ENCODE peak calls at places on chromosomes 16 and 17, in nine cellular contexts. One of them, this sample, is unnamed.

GRCh38 chr17:82217530-82218204 is 5.0 kb upstream of the CCDC57 start:
- DNase-seq in left lung: peak
- DNase-seq in right lobe of liver: peak
- DNase-seq in PC-3: peak
- DNase-seq in AG04450: peak
- DNase-seq in AG09309: peak
- DNase-seq in mammary epithelial cell: peak
- DNase-seq in cardiac fibroblast: peak
- DNase-seq in colonic mucosa: no peak
- DNase-seq in this sample: peak

GRCh38 chr17:18217412-18218015 is 7.9 kb upstream of the LLGL1 start:
- DNase-seq in left lung: peak
- DNase-seq in right lobe of liver: peak
- DNase-seq in PC-3: peak
- DNase-seq in AG04450: no peak
- DNase-seq in AG09309: no peak
- DNase-seq in mammary epithelial cell: peak
- DNase-seq in cardiac fibroblast: peak
- DNase-seq in colonic mucosa: peak
- DNase-seq in this sample: peak

GRCh38 chr17:8204761-8205555 is 5.4 kb downstream of the AURKB start:
- DNase-seq in left lung: no peak
- DNase-seq in right lobe of liver: no peak
- DNase-seq in PC-3: no peak
- DNase-seq in AG04450: no peak
- DNase-seq in AG09309: no peak
- DNase-seq in mammary epithelial cell: no peak
- DNase-seq in cardiac fibroblast: no peak
- DNase-seq in colonic mucosa: no peak
- DNase-seq in this sample: no peak

GRCh38 chr16:69064789-69065313 is 40.6 kb upstream of the HAS3 start:
- DNase-seq in left lung: no peak
- DNase-seq in right lobe of liver: no peak
- DNase-seq in PC-3: no peak
- DNase-seq in AG04450: no peak
- DNase-seq in AG09309: no peak
- DNase-seq in mammary epithelial cell: no peak
- DNase-seq in cardiac fibroblast: no peak
- DNase-seq in colonic mucosa: no peak
- DNase-seq in this sample: no peak

GRCh38 chr17:63571632-63572310 is 21.5 kb downstream of the DCAF7 start:
- DNase-seq in left lung: no peak
- DNase-seq in right lobe of liver: no peak
- DNase-seq in PC-3: peak
- DNase-seq in AG04450: peak
- DNase-seq in AG09309: peak
- DNase-seq in mammary epithelial cell: peak
- DNase-seq in cardiac fibroblast: peak
- DNase-seq in colonic mucosa: no peak
- DNase-seq in this sample: no peak

GRCh38 chr16:89365044-89365467 is 125.3 kb downstream of the ANKRD11 start:
- DNase-seq in left lung: no peak
- DNase-seq in right lobe of liver: no peak
- DNase-seq in PC-3: peak
- DNase-seq in AG04450: peak
- DNase-seq in AG09309: peak
- DNase-seq in mammary epithelial cell: peak
- DNase-seq in cardiac fibroblast: peak
- DNase-seq in colonic mucosa: no peak
- DNase-seq in this sample: no peak

GRCh38 chr16:70646260-70647241 is at the start of gene IL34:
- DNase-seq in left lung: no peak
- DNase-seq in right lobe of liver: no peak
- DNase-seq in PC-3: no peak
- DNase-seq in AG04450: no peak
- DNase-seq in AG09309: no peak
- DNase-seq in mammary epithelial cell: no peak
- DNase-seq in cardiac fibroblast: peak
- DNase-seq in colonic mucosa: no peak
- DNase-seq in this sample: no peak

GRCh38 chr16:78353610-78354009 is 254.2 kb downstream of the WWOX start:
- DNase-seq in left lung: no peak
- DNase-seq in right lobe of liver: no peak
- DNase-seq in PC-3: peak
- DNase-seq in AG04450: no peak
- DNase-seq in AG09309: no peak
- DNase-seq in mammary epithelial cell: no peak
- DNase-seq in cardiac fibroblast: no peak
- DNase-seq in colonic mucosa: no peak
- DNase-seq in this sample: no peak

GRCh38 chr16:15435216-15435864 is 952 bp downstream of the BMERB1 start:
- DNase-seq in left lung: no peak
- DNase-seq in right lobe of liver: peak
- DNase-seq in PC-3: peak
- DNase-seq in AG04450: no peak
- DNase-seq in AG09309: no peak
- DNase-seq in mammary epithelial cell: no peak
- DNase-seq in cardiac fibroblast: peak
- DNase-seq in colonic mucosa: no peak
- DNase-seq in this sample: no peak

GRCh38 chr16:48681520-48681919 is 71.5 kb upstream of the N4BP1 start:
- DNase-seq in left lung: no peak
- DNase-seq in right lobe of liver: no peak
- DNase-seq in PC-3: no peak
- DNase-seq in AG04450: no peak
- DNase-seq in AG09309: no peak
- DNase-seq in mammary epithelial cell: no peak
- DNase-seq in cardiac fibroblast: no peak
- DNase-seq in colonic mucosa: no peak
- DNase-seq in this sample: no peak

GRCh38 chr17:58323420-58324408 is 4.9 kb downstream of the TSPOAP1 start:
- DNase-seq in left lung: peak
- DNase-seq in right lobe of liver: peak
- DNase-seq in PC-3: no peak
- DNase-seq in AG04450: no peak
- DNase-seq in AG09309: no peak
- DNase-seq in mammary epithelial cell: no peak
- DNase-seq in cardiac fibroblast: no peak
- DNase-seq in colonic mucosa: no peak
- DNase-seq in this sample: no peak

GRCh38 chr16:30924086-30924714 is 828 bp downstream of the FBXL19 start:
- DNase-seq in left lung: peak
- DNase-seq in right lobe of liver: no peak
- DNase-seq in PC-3: no peak
- DNase-seq in AG04450: no peak
- DNase-seq in AG09309: no peak
- DNase-seq in mammary epithelial cell: no peak
- DNase-seq in cardiac fibroblast: no peak
- DNase-seq in colonic mucosa: peak
- DNase-seq in this sample: no peak

GRCh38 chr16:72437891-72438290 is 265.9 kb upstream of the PMFBP1 start:
- DNase-seq in left lung: no peak
- DNase-seq in right lobe of liver: no peak
- DNase-seq in PC-3: no peak
- DNase-seq in AG04450: no peak
- DNase-seq in AG09309: no peak
- DNase-seq in mammary epithelial cell: no peak
- DNase-seq in cardiac fibroblast: no peak
- DNase-seq in colonic mucosa: no peak
- DNase-seq in this sample: no peak

GRCh38 chr16:31412750-31413149 is 15.4 kb downstream of the COX6A2 start:
- DNase-seq in left lung: no peak
- DNase-seq in right lobe of liver: no peak
- DNase-seq in PC-3: no peak
- DNase-seq in AG04450: no peak
- DNase-seq in AG09309: no peak
- DNase-seq in mammary epithelial cell: no peak
- DNase-seq in cardiac fibroblast: no peak
- DNase-seq in colonic mucosa: no peak
- DNase-seq in this sample: no peak

GRCh38 chr16:70715860-70716357 is 30.1 kb upstream of the MTSS2 start:
- DNase-seq in left lung: no peak
- DNase-seq in right lobe of liver: no peak
- DNase-seq in PC-3: peak
- DNase-seq in AG04450: no peak
- DNase-seq in AG09309: peak
- DNase-seq in mammary epithelial cell: no peak
- DNase-seq in cardiac fibroblast: peak
- DNase-seq in colonic mucosa: no peak
- DNase-seq in this sample: peak

GRCh38 chr16:48409839-48410610 is 24.8 kb upstream of the SIAH1 start:
- DNase-seq in left lung: no peak
- DNase-seq in right lobe of liver: peak
- DNase-seq in PC-3: peak
- DNase-seq in AG04450: peak
- DNase-seq in AG09309: peak
- DNase-seq in mammary epithelial cell: peak
- DNase-seq in cardiac fibroblast: peak
- DNase-seq in colonic mucosa: peak
- DNase-seq in this sample: peak

GRCh38 chr17:64411999-64412771 is 21.5 kb upstream of the PECAM1 start:
- DNase-seq in left lung: peak
- DNase-seq in right lobe of liver: peak
- DNase-seq in PC-3: no peak
- DNase-seq in AG04450: no peak
- DNase-seq in AG09309: no peak
- DNase-seq in mammary epithelial cell: no peak
- DNase-seq in cardiac fibroblast: peak
- DNase-seq in colonic mucosa: peak
- DNase-seq in this sample: no peak

GRCh38 chr17:77281024-77281903 is 140.5 kb downstream of the SEC14L1 start:
- DNase-seq in left lung: peak
- DNase-seq in right lobe of liver: peak
- DNase-seq in PC-3: peak
- DNase-seq in AG04450: no peak
- DNase-seq in AG09309: no peak
- DNase-seq in mammary epithelial cell: peak
- DNase-seq in cardiac fibroblast: no peak
- DNase-seq in colonic mucosa: peak
- DNase-seq in this sample: no peak

GRCh38 chr16:81593481-81593880 is 148.9 kb downstream of the CMIP start:
- DNase-seq in left lung: no peak
- DNase-seq in right lobe of liver: no peak
- DNase-seq in PC-3: no peak
- DNase-seq in AG04450: no peak
- DNase-seq in AG09309: no peak
- DNase-seq in mammary epithelial cell: no peak
- DNase-seq in cardiac fibroblast: no peak
- DNase-seq in colonic mucosa: no peak
- DNase-seq in this sample: no peak

GRCh38 chr16:50830698-50831097 is 88.8 kb downstream of the CYLD start:
- DNase-seq in left lung: no peak
- DNase-seq in right lobe of liver: no peak
- DNase-seq in PC-3: no peak
- DNase-seq in AG04450: no peak
- DNase-seq in AG09309: no peak
- DNase-seq in mammary epithelial cell: peak
- DNase-seq in cardiac fibroblast: no peak
- DNase-seq in colonic mucosa: no peak
- DNase-seq in this sample: no peak

GRCh38 chr17:35214192-35214591 is 20.0 kb upstream of the SLC35G3 start:
- DNase-seq in left lung: no peak
- DNase-seq in right lobe of liver: no peak
- DNase-seq in PC-3: no peak
- DNase-seq in AG04450: no peak
- DNase-seq in AG09309: no peak
- DNase-seq in mammary epithelial cell: no peak
- DNase-seq in cardiac fibroblast: no peak
- DNase-seq in colonic mucosa: no peak
- DNase-seq in this sample: no peak

GRCh38 chr17:16211601-16212000 is 3.7 kb downstream of the NCOR1 start:
- DNase-seq in left lung: no peak
- DNase-seq in right lobe of liver: no peak
- DNase-seq in PC-3: no peak
- DNase-seq in AG04450: no peak
- DNase-seq in AG09309: no peak
- DNase-seq in mammary epithelial cell: no peak
- DNase-seq in cardiac fibroblast: no peak
- DNase-seq in colonic mucosa: no peak
- DNase-seq in this sample: no peak

GRCh38 chr16:89033796-89034572 is 57.0 kb upstream of the CBFA2T3 start:
- DNase-seq in left lung: peak
- DNase-seq in right lobe of liver: peak
- DNase-seq in PC-3: no peak
- DNase-seq in AG04450: no peak
- DNase-seq in AG09309: no peak
- DNase-seq in mammary epithelial cell: no peak
- DNase-seq in cardiac fibroblast: no peak
- DNase-seq in colonic mucosa: no peak
- DNase-seq in this sample: no peak

GRCh38 chr17:12712941-12713340 is 47.3 kb downstream of the MYOCD start:
- DNase-seq in left lung: no peak
- DNase-seq in right lobe of liver: no peak
- DNase-seq in PC-3: no peak
- DNase-seq in AG04450: no peak
- DNase-seq in AG09309: no peak
- DNase-seq in mammary epithelial cell: no peak
- DNase-seq in cardiac fibroblast: no peak
- DNase-seq in colonic mucosa: no peak
- DNase-seq in this sample: no peak
- H3K4me3 ChIP-seq in left lung: no peak
- H3K4me3 ChIP-seq in right lobe of liver: no peak
- H3K4me3 ChIP-seq in PC-3: no peak
- H3K4me3 ChIP-seq in AG04450: no peak
- H3K4me3 ChIP-seq in AG09309: no peak
- H3K4me3 ChIP-seq in mammary epithelial cell: no peak
- H3K4me3 ChIP-seq in cardiac fibroblast: no peak
- H3K4me3 ChIP-seq in colonic mucosa: no peak
- H3K4me3 ChIP-seq in this sample: no peak

GRCh38 chr16:66324785-66325184 is 41.7 kb upstream of the CDH5 start:
- DNase-seq in left lung: no peak
- DNase-seq in right lobe of liver: no peak
- DNase-seq in PC-3: peak
- DNase-seq in AG04450: no peak
- DNase-seq in AG09309: no peak
- DNase-seq in mammary epithelial cell: no peak
- DNase-seq in cardiac fibroblast: peak
- DNase-seq in colonic mucosa: no peak
- DNase-seq in this sample: no peak
- TF ChIP-seq CTCF in left lung: no peak
- TF ChIP-seq CTCF in right lobe of liver: peak
- TF ChIP-seq CTCF in PC-3: peak
- TF ChIP-seq CTCF in AG04450: no peak
- TF ChIP-seq CTCF in AG09309: peak
- TF ChIP-seq CTCF in mammary epithelial cell: no peak
- TF ChIP-seq CTCF in cardiac fibroblast: no peak
- TF ChIP-seq CTCF in colonic mucosa: no peak
- TF ChIP-seq CTCF in this sample: peak

GRCh38 chr17:55423535-55423934 is 1.9 kb upstream of the MMD start:
- DNase-seq in left lung: no peak
- DNase-seq in right lobe of liver: no peak
- DNase-seq in PC-3: no peak
- DNase-seq in AG04450: no peak
- DNase-seq in AG09309: no peak
- DNase-seq in mammary epithelial cell: no peak
- DNase-seq in cardiac fibroblast: no peak
- DNase-seq in colonic mucosa: no peak
- DNase-seq in this sample: no peak
- H3K4me3 ChIP-seq in left lung: no peak
- H3K4me3 ChIP-seq in right lobe of liver: no peak
- H3K4me3 ChIP-seq in PC-3: no peak
- H3K4me3 ChIP-seq in AG04450: no peak
- H3K4me3 ChIP-seq in AG09309: no peak
- H3K4me3 ChIP-seq in mammary epithelial cell: no peak
- H3K4me3 ChIP-seq in cardiac fibroblast: no peak
- H3K4me3 ChIP-seq in colonic mucosa: no peak
- H3K4me3 ChIP-seq in this sample: no peak

GRCh38 chr17:67779098-67779672 is 46.1 kb upstream of the BPTF start:
- DNase-seq in left lung: no peak
- DNase-seq in right lobe of liver: peak
- DNase-seq in PC-3: peak
- DNase-seq in AG04450: no peak
- DNase-seq in AG09309: no peak
- DNase-seq in mammary epithelial cell: peak
- DNase-seq in cardiac fibroblast: peak
- DNase-seq in colonic mucosa: peak
- DNase-seq in this sample: peak
- TF ChIP-seq CTCF in left lung: peak
- TF ChIP-seq CTCF in right lobe of liver: peak
- TF ChIP-seq CTCF in PC-3: peak
- TF ChIP-seq CTCF in AG04450: peak
- TF ChIP-seq CTCF in AG09309: peak
- TF ChIP-seq CTCF in mammary epithelial cell: peak
- TF ChIP-seq CTCF in cardiac fibroblast: peak
- TF ChIP-seq CTCF in colonic mucosa: no peak
- TF ChIP-seq CTCF in this sample: peak

This sample was measured in astrocyte of the cerebellum.